ENCODE peak calls at places on chromosomes 11 and 22, in ten cellular contexts. B is breast epithelium, T is kidney, Q is heart right ventricle, P is mammary epithelial cell, L is body of pancreas, G is A673, F is GM23338, D is fibroblast of lung, C is tibial artery. E is an unnamed sample.

GRCh38 chr11:36041988-36042606 is 98.2 kb downstream of the LDLRAD3 start:
- DNase-seq in T (no peak), Q (no peak), B (no peak), C (no peak), D (no peak), P (no peak), F (peak), L (no peak), G (peak), E (no peak)

GRCh38 chr11:12402027-12402426 is 24.7 kb downstream of the PARVA start:
- DNase-seq in T (no peak), D (no peak), C (no peak), G (no peak), B (no peak), F (peak), Q (no peak), L (no peak), P (no peak), E (no peak)

GRCh38 chr11:6632116-6633073 is 13.2 kb upstream of the TPP1 start:
- DNase-seq in T (peak), F (no peak), L (peak), G (no peak), Q (no peak), P (no peak), B (no peak), D (no peak), C (no peak), E (no peak)

GRCh38 chr22:40605676-40606250 is 30.8 kb downstream of the MRTFA start:
- DNase-seq in B (no peak), F (no peak), D (peak), Q (no peak), P (no peak), C (no peak), L (no peak), G (no peak), T (no peak), E (no peak)

GRCh38 chr22:35367331-35367886 is 13.5 kb upstream of the HMOX1 start:
- DNase-seq in G (no peak), C (no peak), F (no peak), Q (no peak), B (no peak), T (no peak), D (peak), P (no peak), L (no peak), E (no peak)

GRCh38 chr22:19846620-19847344 is 7.9 kb downstream of the GNB1L start:
- DNase-seq in P (no peak), B (no peak), G (no peak), C (no peak), T (no peak), Q (no peak), F (no peak), D (no peak), L (no peak), E (no peak)

GRCh38 chr11:57638005-57638760 is 11.5 kb downstream of the YPEL4 start:
- DNase-seq in P (peak), B (no peak), T (peak), Q (peak), G (peak), L (peak), D (peak), C (no peak), F (peak), E (no peak)

GRCh38 chr11:635945-636510 is 1.0 kb upstream of the DRD4 start:
- DNase-seq in L (no peak), B (no peak), G (no peak), T (no peak), P (no peak), F (no peak), Q (no peak), D (no peak), C (no peak), E (no peak)

GRCh38 chr11:29773656-29774264 is 243.1 kb downstream of the KCNA4 start:
- DNase-seq in B (no peak), G (no peak), D (no peak), L (peak), T (no peak), F (no peak), C (no peak), Q (peak), P (peak), E (no peak)

GRCh38 chr22:49924113-49924833 is 5.8 kb downstream of the CRELD2 start:
- DNase-seq in L (no peak), F (no peak), G (no peak), B (no peak), C (no peak), P (no peak), D (no peak), T (peak), Q (no peak), E (no peak)

GRCh38 chr22:25000686-25001085 is 48.2 kb downstream of the KIAA1671 start:
- DNase-seq in B (no peak), F (no peak), D (no peak), T (no peak), Q (no peak), L (no peak), C (no peak), P (no peak), G (no peak), E (no peak)

GRCh38 chr11:117426297-117426685 is 98.6 kb downstream of the CEP164 start:
- DNase-seq in D (peak), L (peak), P (peak), G (peak), Q (peak), B (peak), F (peak), C (peak), T (peak), E (peak)

DNA sequence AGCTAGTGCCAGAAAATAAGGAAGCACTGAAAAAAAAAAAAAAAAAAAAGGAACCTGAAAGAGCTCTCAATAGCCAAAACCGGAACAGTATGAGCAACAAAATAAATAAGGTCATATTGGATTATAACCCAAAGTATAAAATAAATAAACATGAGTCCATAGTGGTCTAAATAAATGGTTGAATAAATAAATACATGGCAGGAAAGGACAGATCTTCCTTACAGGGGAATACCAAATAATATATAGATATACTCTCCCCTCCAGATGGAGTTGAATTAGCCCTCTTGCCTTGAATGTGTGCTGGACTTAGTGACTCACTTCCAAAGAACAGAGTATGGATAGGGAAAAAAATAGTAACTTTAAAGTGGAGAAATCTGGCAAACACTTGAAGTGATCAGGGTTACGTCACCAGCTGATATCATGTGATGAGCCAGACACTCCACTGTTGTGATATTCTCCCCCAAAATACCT is 14.3 kb upstream of the ARRB1 start:
- DNase-seq in C (no peak), P (no peak), L (no peak), B (no peak), G (no peak), Q (no peak), D (peak), F (no peak), T (no peak), E (no peak)
- H3K27ac ChIP-seq in C (no peak), P (no peak), L (no peak), B (no peak), G (no peak), Q (no peak), D (no peak), F (no peak), T (no peak), E (no peak)

DNA sequence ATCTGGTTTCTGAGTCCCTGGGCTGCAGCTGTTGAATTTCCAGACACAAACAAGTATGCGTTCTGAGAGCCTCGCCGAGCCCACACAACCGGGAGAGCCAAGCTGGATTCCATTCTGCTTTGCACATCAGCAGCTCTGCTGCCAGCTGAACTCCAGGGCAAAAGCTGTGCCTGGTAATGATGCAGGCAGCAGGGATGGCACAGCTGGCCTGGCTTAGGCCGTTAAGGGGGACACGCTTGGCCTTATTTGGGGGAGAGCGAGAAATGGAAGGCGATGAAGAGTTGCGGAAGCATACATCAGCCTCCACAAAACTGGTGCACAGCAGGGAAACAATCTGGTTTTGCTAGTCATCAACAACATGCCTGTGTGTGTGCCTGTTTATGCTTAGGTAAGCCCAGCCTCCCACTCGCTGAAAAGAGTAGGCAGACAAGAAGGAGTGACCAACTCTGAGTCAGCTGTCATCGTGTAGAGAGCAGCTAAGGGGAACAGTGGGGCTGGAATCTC is 25.1 kb downstream of the ADAMTS8 start:
- DNase-seq in T (no peak), C (peak), B (no peak), D (peak), G (no peak), P (peak), Q (peak), F (peak), L (peak), E (no peak)
- H3K4me3 ChIP-seq in T (no peak), C (no peak), B (no peak), D (peak), G (no peak), P (peak), Q (no peak), F (peak), L (no peak), E (no peak)

GRCh38 chr22:48705159-48705916 is 1122.3 kb downstream of the BRD1 start:
- DNase-seq in Q (no peak), F (no peak), B (no peak), D (no peak), T (peak), G (no peak), L (no peak), C (no peak), P (no peak), E (no peak)
- H3K27ac ChIP-seq in Q (no peak), F (no peak), B (no peak), D (no peak), T (no peak), G (no peak), L (no peak), C (no peak), P (no peak), E (no peak)

DNA sequence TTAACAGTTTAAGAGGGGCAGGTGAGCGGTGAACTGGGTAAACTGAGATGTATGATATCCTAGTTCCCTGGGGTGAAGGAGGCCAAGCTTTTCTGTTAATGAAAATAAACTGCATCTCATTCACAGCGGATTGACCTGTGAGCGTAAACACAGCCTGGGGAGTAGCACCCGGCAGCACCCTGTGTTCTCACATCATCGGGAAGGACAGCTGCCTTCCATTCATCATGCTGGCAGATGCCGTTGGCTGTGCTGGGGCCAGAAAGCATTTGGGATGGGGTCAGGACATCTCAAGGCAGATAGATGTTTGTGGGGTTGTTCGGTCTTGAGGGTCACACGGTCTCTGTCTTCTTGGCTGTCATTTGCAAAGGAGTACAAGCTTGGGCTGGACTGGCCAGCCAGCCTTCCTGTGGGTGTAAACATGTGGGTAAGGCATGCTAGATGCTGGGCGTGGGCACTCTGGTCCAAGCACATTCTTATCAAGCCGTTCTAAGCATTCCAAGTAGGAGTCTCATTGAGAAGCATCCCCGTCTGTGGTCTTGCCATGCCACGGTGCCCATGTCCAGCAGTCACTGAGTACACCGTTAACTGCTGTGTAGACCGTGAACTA is 81.3 kb downstream of the TBC1D22A start:
- DNase-seq in Q (no peak), F (no peak), P (peak), D (peak), G (no peak), L (no peak), C (no peak), T (no peak), B (no peak), E (no peak)
- H3K4me3 ChIP-seq in Q (no peak), F (no peak), P (no peak), D (no peak), G (no peak), L (no peak), C (no peak), T (no peak), B (no peak), E (no peak)

GRCh38 chr11:118438314-118438931 is 2.1 kb downstream of the KMT2A start:
- DNase-seq in P (peak), C (peak), F (peak), G (peak), T (no peak), B (no peak), L (peak), D (peak), Q (peak), E (peak)

GRCh38 chr11:118442903-118443589 is 6.8 kb downstream of the KMT2A start:
- DNase-seq in T (no peak), B (no peak), G (no peak), C (no peak), Q (no peak), L (no peak), P (no peak), F (no peak), D (no peak), E (no peak)

GRCh38 chr11:118443590-118444218 is 7.4 kb downstream of the KMT2A start:
- DNase-seq in B (no peak), Q (no peak), P (no peak), T (no peak), G (no peak), C (no peak), L (no peak), F (no peak), D (no peak), E (no peak)

GRCh38 chr11:118439656-118440055 is 3.4 kb downstream of the KMT2A start:
- DNase-seq in Q (no peak), T (no peak), P (no peak), C (no peak), D (no peak), G (no peak), L (no peak), B (no peak), F (no peak), E (no peak)

DNA sequence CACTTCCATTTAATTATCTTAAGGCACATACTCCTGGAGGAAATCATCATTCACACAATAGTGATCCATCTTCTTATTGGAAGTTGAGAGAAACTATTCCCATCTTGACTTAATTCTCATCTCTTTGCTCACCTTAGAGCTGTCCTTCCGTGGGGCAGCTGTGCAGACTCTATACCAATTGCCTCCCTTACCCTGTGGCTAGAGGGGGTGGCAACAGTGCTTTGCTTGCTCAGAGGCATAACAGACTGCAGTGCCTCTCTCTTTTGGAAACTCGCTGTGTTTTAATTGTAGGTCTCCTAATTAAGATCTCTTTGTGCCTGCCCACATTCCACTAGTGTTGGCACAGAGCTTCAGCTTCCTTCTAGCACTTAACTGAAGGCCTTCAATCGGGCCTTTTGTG is 5.5 kb downstream of the KMT2A start:
- DNase-seq in T (no peak), C (no peak), L (no peak), B (no peak), P (no peak), F (no peak), D (no peak), G (no peak), Q (no peak), E (no peak)
- H3K27ac ChIP-seq in T (no peak), C (no peak), L (no peak), B (peak), P (no peak), F (no peak), D (no peak), G (no peak), Q (no peak), E (no peak)